ENCODE peak calls at places on chromosomes 12 and 14, in nine cellular contexts. Y is ovary, T is A549, K is adrenal gland, J is HCT116, F is heart left ventricle, M is body of pancreas, P is tibial nerve, U is HepG2. X is an unnamed sample.

GRCh38 chr12:33628087-33628486 is 188.5 kb upstream of the SYT10 start:
- DNase-seq in J (no peak), U (no peak), Y (no peak), T (peak), M (no peak), K (no peak), P (no peak), F (no peak), X (no peak)

GRCh38 chr12:77816196-77816595 is 14.5 kb upstream of the NAV3 start:
- DNase-seq in Y (no peak), K (no peak), T (no peak), F (no peak), U (no peak), M (no peak), J (no peak), P (no peak), X (no peak)

GRCh38 chr14:73833530-73834257 is 17.9 kb upstream of the PTGR2 start:
- DNase-seq in J (no peak), K (no peak), T (peak), U (peak), M (peak), F (peak), Y (peak), P (no peak), X (no peak)

GRCh38 chr14:55102141-55102547 is 26.9 kb upstream of the LGALS3 start:
- DNase-seq in F (peak), Y (peak), K (no peak), T (peak), J (no peak), P (peak), U (peak), M (peak), X (peak)

GRCh38 chr12:117494833-117495714 is 133.6 kb upstream of the NOS1 start:
- DNase-seq in P (no peak), T (peak), K (no peak), M (peak), Y (no peak), F (no peak), J (no peak), U (peak), X (no peak)

GRCh38 chr14:23153891-23154796 is 29.3 kb downstream of the SLC7A8 start:
- DNase-seq in F (peak), Y (peak), U (no peak), T (no peak), P (peak), K (peak), M (peak), J (peak), X (peak)

GRCh38 chr12:109716512-109717389 is 3.1 kb downstream of the FAM222A start:
- DNase-seq in Y (peak), M (peak), P (no peak), J (no peak), K (no peak), U (peak), T (no peak), F (peak), X (peak)

GRCh38 chr12:127685476-127686234 is 581.3 kb upstream of the TMEM132C start:
- DNase-seq in J (no peak), Y (no peak), F (no peak), T (no peak), U (no peak), M (no peak), K (no peak), P (no peak), X (no peak)

GRCh38 chr12:66398931-66399625 is 96.8 kb downstream of the HELB start:
- DNase-seq in K (no peak), U (no peak), T (no peak), J (no peak), P (no peak), M (no peak), Y (no peak), F (no peak), X (no peak)

GRCh38 chr14:71235865-71236264 is 328.6 kb downstream of the PCNX1 start:
- DNase-seq in K (peak), U (no peak), T (no peak), P (peak), Y (no peak), F (peak), J (no peak), M (peak), X (peak)

GRCh38 chr12:111840831-111841230 is 1.2 kb upstream of the MAPKAPK5 start:
- DNase-seq in Y (no peak), M (no peak), U (no peak), J (no peak), T (no peak), F (no peak), P (no peak), K (no peak), X (no peak)

GRCh38 chr12:63151061-63151897 is at the start of gene AVPR1A:
- DNase-seq in U (no peak), M (peak), T (peak), F (peak), Y (no peak), K (peak), P (no peak), J (no peak), X (no peak)

GRCh38 chr12:65825573-65826512 is 1.6 kb downstream of the HMGA2 start:
- DNase-seq in Y (peak), P (no peak), K (peak), U (no peak), J (no peak), M (peak), F (peak), T (peak), X (peak)

GRCh38 chr14:56660677-56661389 is 81.2 kb downstream of the TMEM260 start:
- DNase-seq in J (no peak), K (no peak), U (no peak), T (no peak), M (no peak), Y (no peak), P (no peak), F (no peak), X (no peak)

GRCh38 chr12:32053881-32054624 is 52.6 kb upstream of the BICD1 start:
- DNase-seq in M (no peak), P (no peak), T (peak), U (peak), Y (no peak), F (no peak), J (no peak), K (no peak), X (no peak)

GRCh38 chr14:50961606-50962259 is 17.4 kb upstream of the PYGL start:
- DNase-seq in M (peak), K (peak), U (no peak), J (no peak), T (peak), Y (no peak), P (no peak), F (no peak), X (no peak)

DNA sequence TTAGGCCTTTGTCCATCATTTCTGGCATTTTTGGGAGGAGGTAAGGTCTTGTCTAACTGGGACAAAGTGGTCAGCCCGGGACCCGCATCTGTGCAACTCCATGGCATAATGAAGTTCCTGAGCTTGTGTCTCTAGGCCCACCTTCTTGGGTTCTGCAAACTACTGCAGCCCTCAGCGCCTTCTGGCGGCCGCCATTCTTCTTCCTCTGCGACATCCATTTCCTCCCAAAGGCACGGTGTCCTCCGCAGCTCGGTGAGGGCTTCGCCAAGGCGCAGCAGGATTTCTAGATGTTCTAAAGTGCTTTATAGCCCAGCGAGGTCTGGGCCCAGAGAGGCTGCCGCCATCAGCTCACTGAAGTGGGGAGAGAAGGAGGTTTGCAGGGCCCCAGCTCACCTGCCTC is 134.4 kb upstream of the OR4E1 start:
- DNase-seq in Y (no peak), P (no peak), J (no peak), F (no peak), U (no peak), M (no peak), K (no peak), T (no peak), X (no peak)
- TF ChIP-seq CTCF in Y (no peak), P (no peak), J (no peak), F (no peak), U (peak), M (no peak), K (no peak), T (no peak), X (no peak)

GRCh38 chr12:48296586-48297396 is 53.9 kb downstream of the ZNF641 start:
- DNase-seq in F (peak), T (peak), J (no peak), Y (peak), P (peak), M (peak), K (peak), U (no peak), X (peak)
- TF ChIP-seq POLR2A in F (peak), T (peak), J (no peak), Y (peak), P (no peak), M (peak), K (peak), U (no peak), X (no peak)

GRCh38 chr14:92539875-92540274 is 26.3 kb downstream of the RIN3 start:
- DNase-seq in T (no peak), P (no peak), J (no peak), Y (peak), M (no peak), F (peak), U (no peak), K (no peak), X (no peak)
- H3K4me3 ChIP-seq in T (no peak), P (no peak), J (no peak), Y (no peak), M (no peak), F (no peak), U (no peak), K (no peak), X (no peak)

GRCh38 chr12:124738636-124739467 is 124.8 kb downstream of the SCARB1 start:
- DNase-seq in J (no peak), U (peak), K (no peak), P (no peak), F (peak), T (no peak), M (no peak), Y (no peak), X (no peak)

GRCh38 chr12:124739953-124740561 is 123.6 kb downstream of the SCARB1 start:
- DNase-seq in T (peak), Y (no peak), J (no peak), U (no peak), F (peak), K (no peak), M (no peak), P (no peak), X (no peak)

GRCh38 chr12:124741211-124741610 is 122.5 kb downstream of the SCARB1 start:
- DNase-seq in K (no peak), M (no peak), Y (no peak), P (no peak), T (no peak), F (peak), J (no peak), U (no peak), X (no peak)

GRCh38 chr12:124742111-124742510 is 121.6 kb downstream of the SCARB1 start:
- DNase-seq in Y (no peak), U (no peak), M (no peak), J (no peak), K (no peak), T (no peak), P (no peak), F (peak), X (peak)

DNA sequence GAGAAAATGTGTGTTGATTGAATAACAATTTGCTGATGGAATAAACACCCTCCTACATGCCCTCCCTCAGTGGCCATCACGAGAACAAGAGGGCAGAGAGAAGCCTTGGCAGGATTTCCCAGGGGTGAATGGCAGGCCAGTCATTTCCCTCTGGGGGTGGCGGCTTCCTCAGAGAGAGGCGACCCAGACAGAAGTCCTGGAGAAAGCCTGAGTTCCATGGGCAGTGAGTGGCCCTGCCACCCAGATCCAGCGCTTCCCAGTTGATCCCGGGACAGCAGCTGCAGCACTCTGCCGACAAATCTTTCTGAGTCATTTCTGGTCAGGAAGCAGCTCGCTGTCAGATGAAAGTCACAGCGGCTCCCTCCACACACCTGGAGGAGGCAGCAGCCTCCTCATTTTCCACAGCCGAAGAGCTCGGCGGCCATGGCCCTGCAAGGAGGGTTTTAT is 123.0 kb downstream of the SCARB1 start:
- DNase-seq in P (no peak), Y (no peak), F (peak), M (no peak), T (peak), K (peak), U (peak), J (peak), X (peak)
- TF ChIP-seq CTCF in P (no peak), Y (no peak), F (no peak), M (no peak), T (no peak), K (no peak), U (peak), J (peak), X (no peak)

DNA sequence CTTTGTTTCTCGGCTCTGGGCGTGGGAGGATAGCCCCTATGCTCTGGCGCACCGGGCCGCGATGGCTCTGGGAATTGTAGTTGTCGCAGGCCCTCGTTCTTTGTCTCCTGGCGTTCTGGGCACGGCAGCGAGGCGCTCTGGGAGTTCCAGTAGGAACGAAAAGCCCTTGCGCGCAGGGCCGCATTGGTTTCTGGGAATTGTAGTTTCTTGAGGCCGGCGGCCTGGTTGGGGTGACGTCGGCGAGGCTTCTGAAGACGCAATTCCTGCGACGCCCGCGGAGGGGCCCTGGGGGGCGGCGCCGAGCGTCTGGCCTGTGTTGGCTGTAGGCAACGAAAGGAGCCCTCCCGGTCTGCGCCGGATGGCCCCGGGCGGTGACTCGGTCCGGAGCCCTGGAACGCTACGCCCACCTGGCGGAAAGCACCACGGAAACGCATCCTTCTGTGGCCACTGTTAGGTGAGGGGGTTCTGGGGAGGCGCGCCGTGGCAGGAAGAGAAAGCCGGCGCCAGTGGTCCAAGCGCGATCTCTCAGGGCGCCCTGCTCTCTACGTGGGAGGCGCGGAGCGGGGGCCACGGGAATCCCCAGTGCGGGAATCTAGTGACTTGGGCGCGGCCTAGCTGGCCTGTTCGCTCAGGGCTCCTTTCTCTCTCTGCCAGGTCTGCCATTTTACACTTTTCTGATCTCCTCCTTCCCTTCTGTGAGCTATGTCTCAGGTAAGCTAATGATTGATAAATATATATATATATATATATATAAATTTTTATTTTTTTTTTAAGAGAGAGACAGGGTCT is at the start of gene ZNF140:
- DNase-seq in M (peak), T (peak), F (peak), K (peak), J (no peak), P (peak), Y (peak), U (peak), X (peak)
- TF ChIP-seq POLR2A in M (peak), T (peak), F (peak), K (peak), J (no peak), P (no peak), Y (peak), U (peak), X (peak)

DNA sequence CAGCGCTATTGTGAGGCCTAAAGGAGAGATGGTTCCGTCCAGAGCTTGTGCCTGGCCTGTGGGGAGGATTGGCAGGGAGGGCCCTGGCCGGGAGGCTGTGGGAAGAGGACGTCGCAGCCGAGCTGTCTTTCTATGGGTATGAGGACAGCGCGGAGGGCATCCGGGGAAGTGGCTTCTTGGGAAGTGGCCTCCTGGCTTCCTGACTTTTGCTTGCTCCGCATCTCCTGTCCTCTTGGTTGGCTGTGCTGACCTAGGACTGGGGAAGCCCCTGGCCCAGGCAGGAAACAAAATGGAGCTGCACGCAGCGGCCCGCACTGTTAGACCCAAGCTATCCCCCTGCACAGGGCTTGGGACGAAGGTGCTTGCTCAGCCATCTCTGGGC is 22.2 kb upstream of the MEG3 start:
- DNase-seq in Y (no peak), J (no peak), P (no peak), U (no peak), K (no peak), F (no peak), T (no peak), M (no peak), X (no peak)
- H3K4me3 ChIP-seq in Y (no peak), J (no peak), P (no peak), U (no peak), K (no peak), F (no peak), T (no peak), M (no peak), X (no peak)

GRCh38 chr14:76844223-76844622 is 18.0 kb downstream of the LRRC74A start:
- DNase-seq in T (peak), J (peak), K (peak), M (peak), U (no peak), F (peak), P (peak), Y (peak), X (peak)
- TF ChIP-seq CTCF in T (no peak), J (peak), K (peak), M (peak), U (no peak), F (peak), P (peak), Y (no peak), X (no peak)

GRCh38 chr14:75125617-75126016 is 1.2 kb downstream of the NEK9 start:
- DNase-seq in Y (no peak), P (no peak), U (no peak), T (peak), K (no peak), J (no peak), F (no peak), M (no peak), X (no peak)

GRCh38 chr14:75128596-75128990 is 1.7 kb upstream of the NEK9 start:
- DNase-seq in Y (no peak), U (no peak), M (no peak), K (no peak), F (no peak), T (no peak), J (no peak), P (no peak), X (no peak)

GRCh38 chr14:75127903-75128595 is 1.2 kb upstream of the NEK9 start:
- DNase-seq in J (no peak), M (no peak), F (no peak), U (peak), P (no peak), T (no peak), K (no peak), Y (no peak), X (no peak)

GRCh38 chr14:75126121-75126544 is 715 bp downstream of the NEK9 start:
- DNase-seq in P (no peak), U (no peak), K (no peak), J (no peak), M (no peak), Y (no peak), T (no peak), F (no peak), X (no peak)

GRCh38 chr14:75126679-75127473 is at the start of gene NEK9:
- DNase-seq in F (peak), Y (peak), K (peak), P (peak), U (peak), J (peak), T (peak), M (peak), X (peak)
- TF ChIP-seq POLR2A in F (peak), Y (peak), K (peak), P (peak), U (peak), J (peak), T (peak), M (peak), X (peak)

DNA sequence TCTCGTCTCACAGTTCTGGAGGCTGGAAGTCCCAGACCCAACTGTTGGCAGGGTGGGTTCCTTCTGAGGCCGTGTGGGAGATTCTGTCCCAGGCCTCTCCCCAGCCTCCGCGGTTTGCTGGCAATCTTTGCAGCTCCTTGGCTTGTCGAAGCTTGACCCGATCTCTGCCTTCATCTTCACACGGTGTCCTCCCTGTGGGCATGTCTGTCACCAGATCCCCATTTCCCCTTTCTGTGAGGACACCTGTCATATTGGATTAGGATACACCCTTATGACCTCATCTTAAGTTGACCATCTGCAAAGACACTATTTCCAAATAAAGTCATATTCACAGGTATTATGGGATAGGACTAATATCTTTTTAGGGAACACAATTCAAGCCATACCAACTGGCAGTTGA is 22.6 kb upstream of the LRP1-AS start:
- DNase-seq in T (no peak), F (no peak), J (no peak), P (no peak), M (no peak), U (no peak), K (no peak), Y (no peak), X (no peak)
- H3K4me3 ChIP-seq in T (no peak), F (no peak), J (no peak), P (no peak), M (no peak), U (no peak), K (no peak), Y (no peak), X (no peak)

X was measured in sigmoid colon.